ENCODE peak calls at places on chromosome 1, in four cellular contexts. U is sciatic nerve; E is naive thymus-derived CD8-positive, alpha-beta T cell; I is DMS153. Z is an unnamed sample.

GRCh38 chr1:18568489-18568888 is 62.2 kb upstream of the PAX7 start:
- DNase-seq in I (no peak), U (no peak), E (no peak), Z (no peak)

GRCh38 chr1:182601416-182601786 is 2.8 kb downstream of the RGS16 start:
- DNase-seq in U (peak), E (peak), I (peak), Z (no peak)

GRCh38 chr1:156435551-156436318 is 64.8 kb downstream of the MEF2D start:
- DNase-seq in E (peak), U (no peak), I (no peak), Z (no peak)

GRCh38 chr1:161367684-161368398 is at the start of gene CFAP126:
- DNase-seq in I (peak), U (peak), E (peak), Z (no peak)

GRCh38 chr1:30328401-30329262 is 394.8 kb downstream of the MATN1 start:
- DNase-seq in I (no peak), E (no peak), U (peak), Z (peak)

GRCh38 chr1:223221686-223222085 is 78.6 kb upstream of the TLR5 start:
- DNase-seq in U (peak), I (no peak), E (no peak), Z (peak)

GRCh38 chr1:197814306-197814705 is 39.0 kb upstream of the DENND1B start:
- DNase-seq in I (no peak), E (no peak), U (no peak), Z (no peak)

GRCh38 chr1:231986631-231987291 is 360.2 kb downstream of the DISC1 start:
- DNase-seq in U (no peak), E (no peak), I (no peak), Z (no peak)

GRCh38 chr1:182003025-182003725 is 58.3 kb downstream of the ZNF648 start:
- DNase-seq in U (peak), E (no peak), I (no peak), Z (no peak)

Z was measured in cardiac septum.